ENCODE peak calls at places on chromosomes 11 and 22, in five cellular contexts. W is A549, G is endothelial cell of umbilical vein, R is K562, M is HepG2. E is an unnamed sample.

GRCh38 chr11:134244593-134244992 is 8.6 kb downstream of the THYN1 start:
- DNase-seq in W (peak), G (peak), R (peak), M (peak), E (peak)

GRCh38 chr11:72575533-72576170 is 98.6 kb downstream of the PDE2A start:
- DNase-seq in W (no peak), G (no peak), R (no peak), M (no peak), E (no peak)

GRCh38 chr11:96278039-96278897 is 64.7 kb downstream of the MAML2 start:
- DNase-seq in W (no peak), G (no peak), R (no peak), M (no peak), E (no peak)

GRCh38 chr11:83147895-83148294 is 9.0 kb upstream of the PCF11 start:
- DNase-seq in W (no peak), G (no peak), R (no peak), M (no peak), E (no peak)

GRCh38 chr11:46421257-46421880 is 29.8 kb upstream of the CHRM4 start:
- DNase-seq in W (no peak), G (no peak), R (peak), M (peak), E (no peak)

GRCh38 chr11:134819026-134819425 is 407.0 kb upstream of the B3GAT1 start:
- DNase-seq in W (no peak), G (no peak), R (no peak), M (no peak), E (no peak)

GRCh38 chr11:75562048-75562835 is at the start of gene SERPINH1:
- DNase-seq in W (peak), G (peak), R (peak), M (peak), E (peak)

GRCh38 chr11:3147257-3147619 is 17.9 kb downstream of the OSBPL5 start:
- DNase-seq in W (no peak), G (no peak), R (no peak), M (no peak), E (no peak)

GRCh38 chr11:47144541-47144940 is 32.1 kb downstream of the ARFGAP2 start:
- DNase-seq in W (no peak), G (no peak), R (no peak), M (no peak), E (no peak)

GRCh38 chr22:21972293-21972779 is 10.3 kb downstream of the TOP3B start:
- DNase-seq in W (peak), G (peak), R (peak), M (peak), E (peak)

GRCh38 chr11:102685769-102686168 is 19.8 kb downstream of the MMP27 start:
- DNase-seq in W (no peak), G (no peak), R (no peak), M (no peak), E (peak)

GRCh38 chr11:95512682-95513081 is 276.9 kb downstream of the FAM76B start:
- DNase-seq in W (peak), G (peak), R (no peak), M (peak), E (no peak)

GRCh38 chr22:26431151-26431995 is 2.3 kb downstream of the ASPHD2 start:
- DNase-seq in W (no peak), G (peak), R (no peak), M (no peak), E (no peak)

GRCh38 chr11:76462317-76462716 is 17.5 kb downstream of the EMSY start:
- DNase-seq in W (no peak), G (no peak), R (no peak), M (no peak), E (no peak)

GRCh38 chr22:47032091-47032943 is 269.9 kb downstream of the TBC1D22A start:
- DNase-seq in W (no peak), G (no peak), R (no peak), M (no peak), E (no peak)

GRCh38 chr11:61955031-61955415 is 4.9 kb downstream of the BEST1 start:
- DNase-seq in W (peak), G (no peak), R (peak), M (peak), E (peak)

GRCh38 chr11:91998466-91998865 is 226.2 kb upstream of the FAT3 start:
- DNase-seq in W (no peak), G (no peak), R (no peak), M (no peak), E (no peak)

GRCh38 chr11:27108809-27109208 is 68.2 kb downstream of the BBOX1 start:
- DNase-seq in W (no peak), G (no peak), R (no peak), M (no peak), E (no peak)

GRCh38 chr22:47443836-47444745 is 681.6 kb downstream of the TBC1D22A start:
- DNase-seq in W (no peak), G (no peak), R (no peak), M (no peak), E (no peak)

GRCh38 chr11:68825603-68826002 is 16.1 kb downstream of the CPT1A start:
- DNase-seq in W (peak), G (peak), R (no peak), M (peak), E (peak)

GRCh38 chr11:68819362-68819761 is 22.4 kb downstream of the CPT1A start:
- DNase-seq in W (no peak), G (no peak), R (no peak), M (no peak), E (no peak)

GRCh38 chr11:68818181-68818580 is 23.5 kb downstream of the CPT1A start:
- DNase-seq in W (no peak), G (no peak), R (no peak), M (no peak), E (no peak)

GRCh38 chr11:68822546-68822945 is 19.2 kb downstream of the CPT1A start:
- DNase-seq in W (no peak), G (no peak), R (no peak), M (no peak), E (no peak)

GRCh38 chr11:68821670-68822069 is 20.0 kb downstream of the CPT1A start:
- DNase-seq in W (no peak), G (no peak), R (no peak), M (no peak), E (no peak)
- TF ChIP-seq CTCF in W (no peak), G (peak), R (no peak), M (no peak), E (no peak)

GRCh38 chr11:912266-912665 is 1.7 kb upstream of the CHID1 start:
- DNase-seq in W (no peak), G (no peak), R (no peak), M (no peak), E (no peak)

GRCh38 chr11:910044-910588 is 494 bp downstream of the CHID1 start:
- DNase-seq in W (no peak), G (no peak), R (no peak), M (no peak), E (no peak)

GRCh38 chr11:910589-911030 is at the start of gene CHID1:
- DNase-seq in W (peak), G (peak), R (peak), M (peak), E (peak)

GRCh38 chr11:911890-912219 is 1.2 kb upstream of the CHID1 start:
- DNase-seq in W (no peak), G (no peak), R (no peak), M (no peak), E (no peak)

GRCh38 chr11:911031-911889 is 650 bp upstream of the CHID1 start:
- DNase-seq in W (peak), G (peak), R (peak), M (no peak), E (peak)
- TF ChIP-seq MYC in W (no peak), G (no peak), R (peak), M (peak), E (peak)

DNA sequence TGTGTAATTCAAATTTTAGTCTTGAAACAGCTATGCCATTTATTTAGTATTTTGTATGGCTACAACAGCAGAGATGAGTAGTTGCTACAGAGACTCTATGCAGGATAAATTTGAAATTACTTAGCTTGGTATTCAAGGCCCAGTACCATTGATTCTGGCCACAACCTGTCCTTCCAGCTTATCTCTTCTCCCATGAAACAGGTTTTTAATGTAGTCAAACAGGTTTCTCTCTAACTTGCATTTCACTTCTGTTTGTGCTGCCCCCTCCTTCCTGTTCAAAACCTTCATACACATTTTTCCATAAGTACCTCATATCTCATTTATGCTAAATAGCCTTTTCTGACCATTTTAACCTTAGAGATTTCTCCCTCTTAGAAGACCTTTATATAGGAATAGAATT is 3.3 kb downstream of the USP47 start:
- DNase-seq in W (no peak), G (no peak), R (no peak), M (no peak), E (no peak)
- H3K4me3 ChIP-seq in W (no peak), G (no peak), R (no peak), M (no peak), E (no peak)

DNA sequence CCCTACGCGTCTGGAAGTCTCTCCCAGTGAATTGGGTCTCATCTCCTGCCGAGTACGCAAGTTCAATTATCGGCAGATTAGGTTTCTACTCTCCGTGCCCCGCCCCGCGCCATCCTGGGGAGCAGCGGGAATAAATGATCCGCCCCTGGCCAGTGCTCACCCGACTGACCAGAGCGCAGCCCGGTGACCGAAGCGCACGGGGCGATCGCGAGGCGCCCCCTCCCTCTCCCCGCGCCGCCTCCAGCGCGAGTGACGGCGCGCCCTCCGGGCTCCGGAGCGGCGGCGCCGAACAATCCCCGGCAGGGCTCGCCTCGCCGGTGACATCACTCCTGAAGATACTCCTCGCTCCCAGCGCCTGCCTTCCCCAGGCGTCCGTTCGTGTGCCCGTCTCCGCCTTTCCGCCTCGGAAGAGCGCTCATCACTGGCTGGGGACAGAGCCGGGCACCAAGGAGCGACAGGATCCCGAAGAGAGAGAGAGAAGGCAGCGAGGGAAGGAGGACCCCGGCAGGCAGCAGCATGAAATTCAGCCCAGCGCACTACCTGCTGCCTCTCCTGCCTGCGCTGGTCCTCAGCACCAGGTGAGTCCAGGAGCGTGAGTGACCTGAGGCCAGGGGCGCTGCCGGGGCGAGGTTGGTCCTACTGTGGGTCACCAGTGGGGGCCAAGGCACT is at the start of gene LUZP2:
- DNase-seq in W (no peak), G (peak), R (no peak), M (no peak), E (no peak)
- TF ChIP-seq CTCF in W (no peak), G (no peak), R (no peak), M (no peak), E (no peak)

DNA sequence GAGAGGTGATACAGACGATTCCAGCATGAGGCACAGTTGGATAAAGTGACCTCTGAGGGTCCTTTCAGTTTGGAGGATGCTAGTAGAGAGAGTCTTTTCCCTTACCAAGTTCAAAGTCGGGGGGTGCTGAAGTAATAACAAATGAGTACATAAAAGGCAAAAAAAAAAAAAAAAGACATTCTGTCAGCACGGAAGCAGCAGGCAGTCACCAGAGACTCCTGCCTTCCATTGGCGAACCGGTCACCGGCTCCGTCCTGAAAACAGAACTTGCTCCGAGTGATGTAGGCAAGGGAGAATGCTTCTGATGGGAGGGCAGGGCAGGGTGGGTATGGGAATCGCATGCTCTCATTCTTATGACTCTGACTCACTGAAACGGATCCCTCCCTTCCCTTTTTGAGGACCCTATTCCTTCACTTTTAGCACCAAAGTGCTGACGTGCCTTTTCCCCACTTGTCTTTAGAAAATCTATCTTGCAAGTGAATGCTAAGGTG is 65.9 kb downstream of the PRR5L start:
- DNase-seq in W (peak), G (no peak), R (no peak), M (no peak), E (no peak)
- TF ChIP-seq MYC in W (no peak), G (no peak), R (no peak), M (no peak), E (no peak)

DNA sequence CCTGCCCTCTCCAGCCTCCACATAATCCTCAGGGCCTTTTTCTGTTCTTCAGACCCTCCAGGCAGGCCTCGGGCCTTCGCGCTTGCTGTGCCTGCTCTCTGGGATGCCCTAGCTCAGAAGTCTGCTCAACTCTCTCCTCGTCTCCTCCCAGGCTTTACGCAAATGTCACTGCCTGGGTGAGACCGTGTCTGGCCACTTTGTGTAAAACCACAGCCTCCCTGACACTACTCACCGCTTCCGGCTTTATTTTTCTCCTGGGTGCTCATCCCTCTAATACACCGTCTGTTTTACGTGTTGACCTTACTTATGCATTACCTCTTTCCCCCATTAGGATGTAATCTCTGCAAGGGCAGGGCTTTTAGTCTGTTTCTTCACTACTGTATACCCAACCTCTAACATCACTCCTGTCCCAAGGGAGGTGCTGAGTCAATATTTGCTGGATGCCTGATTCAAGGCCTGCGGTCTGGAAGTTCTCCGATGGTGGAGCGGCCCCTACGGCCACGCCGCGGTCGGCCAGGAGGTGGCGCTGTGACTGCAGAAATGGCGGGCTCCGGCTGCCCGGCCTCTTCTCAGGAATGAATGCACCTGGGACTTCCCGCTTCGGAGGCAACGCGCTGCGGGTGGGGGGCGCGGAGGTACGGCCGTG is 58.2 kb upstream of the THY1 start:
- DNase-seq in W (peak), G (peak), R (peak), M (peak), E (peak)
- H3K4me3 ChIP-seq in W (no peak), G (no peak), R (no peak), M (peak), E (no peak)

GRCh38 chr11:22830082-22830414 is 447 bp upstream of the SVIP start:
- DNase-seq in W (no peak), G (no peak), R (no peak), M (no peak), E (no peak)
- TF ChIP-seq CTCF in W (no peak), G (no peak), R (no peak), M (no peak), E (no peak)

GRCh38 chr11:400241-400729 is 6.3 kb downstream of the PKP3 start:
- DNase-seq in W (no peak), G (no peak), R (no peak), M (no peak), E (no peak)
- TF ChIP-seq MYC in W (no peak), G (no peak), R (no peak), M (no peak), E (no peak)

GRCh38 chr22:28143961-28144745 is 225.1 kb upstream of the PITPNB start:
- DNase-seq in W (no peak), G (no peak), R (no peak), M (no peak), E (no peak)

GRCh38 chr22:28139993-28140392 is 220.9 kb upstream of the PITPNB start:
- DNase-seq in W (no peak), G (peak), R (no peak), M (no peak), E (no peak)

GRCh38 chr22:28143206-28143605 is 224.2 kb upstream of the PITPNB start:
- DNase-seq in W (no peak), G (no peak), R (no peak), M (no peak), E (no peak)

GRCh38 chr22:28141614-28142013 is 222.6 kb upstream of the PITPNB start:
- DNase-seq in W (no peak), G (no peak), R (no peak), M (no peak), E (no peak)

GRCh38 chr22:28142361-28142801 is 223.3 kb upstream of the PITPNB start:
- DNase-seq in W (no peak), G (peak), R (no peak), M (peak), E (no peak)
- H3K4me3 ChIP-seq in W (no peak), G (no peak), R (no peak), M (no peak), E (no peak)